ENCODE peak calls at places on chromosomes 4 and X, in five cellular contexts. One of them, this sample, is unnamed. For H3K4me1, the result is how much of the 10 kb centered on the place peaks cover.

GRCh38 chrX:44264936-44265335 is 78.5 kb downstream of the EFHC2 start:
- DNase-seq in spleen: no peak
- DNase-seq in SK-N-SH: no peak
- DNase-seq in GM23338: no peak
- DNase-seq in HepG2: no peak
- DNase-seq in this sample: no peak

GRCh38 chr4:22129454-22130075 is 181.0 kb upstream of the KCNIP4 start:
- DNase-seq in spleen: no peak
- DNase-seq in SK-N-SH: peak
- DNase-seq in GM23338: peak
- DNase-seq in HepG2: peak
- DNase-seq in this sample: no peak

GRCh38 chrX:133971586-133971985 is 13.8 kb downstream of the GPC3 start:
- DNase-seq in spleen: no peak
- DNase-seq in SK-N-SH: no peak
- DNase-seq in GM23338: no peak
- DNase-seq in HepG2: no peak
- DNase-seq in this sample: no peak

GRCh38 chr4:25951390-25951952 is 37.5 kb downstream of the SMIM20 start:
- DNase-seq in spleen: no peak
- DNase-seq in SK-N-SH: no peak
- DNase-seq in GM23338: no peak
- DNase-seq in HepG2: no peak
- DNase-seq in this sample: no peak

GRCh38 chr4:126004936-126005335 is 690.2 kb downstream of the FAT4 start:
- DNase-seq in spleen: no peak
- DNase-seq in SK-N-SH: no peak
- DNase-seq in GM23338: no peak
- DNase-seq in HepG2: no peak
- DNase-seq in this sample: no peak

GRCh38 chrX:102858826-102859627 is 78.0 kb upstream of the RAB40AL start:
- DNase-seq in spleen: no peak
- DNase-seq in SK-N-SH: no peak
- DNase-seq in GM23338: peak
- DNase-seq in HepG2: no peak
- DNase-seq in this sample: no peak

GRCh38 chr4:173243321-173243720 is 74.7 kb downstream of the GALNT7 start:
- DNase-seq in spleen: no peak
- DNase-seq in SK-N-SH: no peak
- DNase-seq in GM23338: no peak
- DNase-seq in HepG2: no peak
- DNase-seq in this sample: no peak

GRCh38 chrX:134631404-134632346 is 26.6 kb downstream of the PLAC1 start:
- DNase-seq in spleen: no peak
- DNase-seq in SK-N-SH: no peak
- DNase-seq in GM23338: no peak
- DNase-seq in HepG2: no peak
- DNase-seq in this sample: peak

GRCh38 chrX:23786268-23786815 is 3.4 kb downstream of the SAT1 start:
- DNase-seq in spleen: no peak
- DNase-seq in SK-N-SH: no peak
- DNase-seq in GM23338: no peak
- DNase-seq in HepG2: no peak
- DNase-seq in this sample: no peak

GRCh38 chr4:139525414-139525813 is 30.6 kb downstream of the SETD7 start:
- DNase-seq in spleen: no peak
- DNase-seq in SK-N-SH: no peak
- DNase-seq in GM23338: no peak
- DNase-seq in HepG2: no peak
- DNase-seq in this sample: no peak

GRCh38 chr4:72076562-72076961 is 44.8 kb downstream of the NPFFR2 start:
- DNase-seq in spleen: no peak
- DNase-seq in SK-N-SH: no peak
- DNase-seq in GM23338: no peak
- DNase-seq in HepG2: no peak
- DNase-seq in this sample: no peak

GRCh38 chr4:14404730-14405129 is 597.6 kb upstream of the CPEB2 start:
- DNase-seq in spleen: no peak
- DNase-seq in SK-N-SH: no peak
- DNase-seq in GM23338: no peak
- DNase-seq in HepG2: no peak
- DNase-seq in this sample: no peak

GRCh38 chr4:36056128-36056527 is 188.2 kb downstream of the ARAP2 start:
- DNase-seq in spleen: no peak
- DNase-seq in SK-N-SH: no peak
- DNase-seq in GM23338: no peak
- DNase-seq in HepG2: no peak
- DNase-seq in this sample: no peak

GRCh38 chrX:132452911-132453550 is 35.8 kb downstream of the MBNL3 start:
- DNase-seq in spleen: no peak
- DNase-seq in SK-N-SH: no peak
- DNase-seq in GM23338: no peak
- DNase-seq in HepG2: no peak
- DNase-seq in this sample: no peak

GRCh38 chr4:6405417-6405747 is 67.0 kb downstream of the PPP2R2C start:
- DNase-seq in spleen: no peak
- DNase-seq in SK-N-SH: peak
- DNase-seq in GM23338: no peak
- DNase-seq in HepG2: no peak
- DNase-seq in this sample: no peak

GRCh38 chr4:128615197-128615596 is 194.3 kb upstream of the JADE1 start:
- DNase-seq in spleen: no peak
- DNase-seq in SK-N-SH: no peak
- DNase-seq in GM23338: no peak
- DNase-seq in HepG2: no peak
- DNase-seq in this sample: no peak

GRCh38 chrX:86047174-86047991 is at the start of gene CHM:
- DNase-seq in spleen: peak
- DNase-seq in SK-N-SH: peak
- DNase-seq in GM23338: peak
- DNase-seq in HepG2: peak
- DNase-seq in this sample: no peak

GRCh38 chrX:129522184-129523059 is 868 bp downstream of the SMARCA1 start:
- DNase-seq in spleen: no peak
- DNase-seq in SK-N-SH: peak
- DNase-seq in GM23338: peak
- DNase-seq in HepG2: peak
- DNase-seq in this sample: no peak

DNA sequence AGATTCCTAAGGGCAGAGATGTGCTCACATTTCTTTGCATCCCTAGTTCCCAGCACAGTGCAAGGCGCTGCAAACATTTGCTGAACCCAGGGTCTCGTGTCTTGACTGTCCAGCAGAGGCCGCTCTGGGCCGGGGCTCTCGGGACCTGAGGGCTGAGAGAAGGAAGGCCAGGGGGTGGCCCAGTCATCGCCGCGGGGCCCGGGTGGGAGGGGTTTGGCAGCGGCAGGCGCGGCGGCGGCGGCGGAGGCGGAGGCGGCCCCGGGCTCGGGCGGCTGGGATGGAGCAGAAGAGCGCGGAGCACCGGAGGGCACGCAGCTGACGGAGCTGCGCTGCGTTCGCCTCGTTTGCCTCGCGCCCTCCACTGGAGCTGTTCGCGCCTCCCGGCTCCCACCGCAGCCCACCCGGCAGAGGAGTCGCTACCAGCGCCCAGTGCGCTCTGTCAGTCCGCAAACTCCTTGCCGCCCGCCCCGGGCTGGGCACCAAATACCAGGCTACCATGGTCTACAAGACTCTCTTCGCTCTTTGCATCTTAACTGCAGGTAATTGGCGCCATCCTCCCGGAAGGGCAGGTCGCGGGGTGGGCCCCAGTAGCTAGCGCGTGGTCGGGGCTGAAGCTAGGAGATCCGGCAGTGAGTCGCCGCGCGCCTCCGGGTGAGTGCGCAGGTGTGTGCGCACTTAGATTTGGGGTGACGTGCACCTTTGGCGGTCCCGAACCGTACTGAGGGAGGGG is at the start of gene PARM1:
- DNase-seq in spleen: peak
- DNase-seq in SK-N-SH: peak
- DNase-seq in GM23338: peak
- DNase-seq in HepG2: peak
- DNase-seq in this sample: peak
- TF ChIP-seq POLR2AphosphoS5 in spleen: peak
- TF ChIP-seq POLR2AphosphoS5 in SK-N-SH: no peak
- TF ChIP-seq POLR2AphosphoS5 in GM23338: peak
- TF ChIP-seq POLR2AphosphoS5 in HepG2: no peak
- TF ChIP-seq POLR2AphosphoS5 in this sample: peak

DNA sequence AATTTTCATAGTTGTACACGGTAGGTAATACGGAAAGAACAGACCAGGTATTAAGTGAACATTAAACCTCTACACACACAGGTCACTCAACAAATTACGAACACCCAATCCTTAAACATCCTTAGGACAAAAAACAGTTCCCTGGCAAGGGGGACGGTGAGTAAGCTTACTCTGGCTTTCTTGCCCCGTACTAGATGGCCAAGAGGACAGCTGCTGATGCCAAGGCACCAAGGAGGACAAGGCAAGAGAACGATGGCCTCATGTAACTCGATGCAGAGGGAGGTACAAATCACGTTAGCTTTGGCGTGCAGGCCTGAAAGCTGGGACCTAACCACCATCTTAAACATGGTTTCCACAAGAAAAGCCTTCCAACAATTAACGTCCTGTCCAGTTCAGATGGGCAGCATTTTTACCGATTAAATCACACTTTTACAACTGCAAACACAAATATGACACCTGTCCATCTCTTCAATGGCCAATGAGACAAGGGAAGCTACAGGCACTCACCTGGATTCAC is 23.7 kb downstream of the FAT1 start:
- DNase-seq in spleen: no peak
- DNase-seq in SK-N-SH: no peak
- DNase-seq in GM23338: no peak
- DNase-seq in HepG2: no peak
- DNase-seq in this sample: no peak
- H3K4me1 ChIP-seq in spleen: under half
- H3K4me1 ChIP-seq in SK-N-SH: under half
- H3K4me1 ChIP-seq in GM23338: under half
- H3K4me1 ChIP-seq in HepG2: half or more
- H3K4me1 ChIP-seq in this sample: under half

GRCh38 chr4:184534511-184535391 is 60.4 kb upstream of the IRF2 start:
- DNase-seq in spleen: no peak
- DNase-seq in SK-N-SH: no peak
- DNase-seq in GM23338: peak
- DNase-seq in HepG2: peak
- DNase-seq in this sample: no peak
- TF ChIP-seq POLR2AphosphoS5 in spleen: no peak
- TF ChIP-seq POLR2AphosphoS5 in SK-N-SH: no peak
- TF ChIP-seq POLR2AphosphoS5 in GM23338: no peak
- TF ChIP-seq POLR2AphosphoS5 in HepG2: no peak
- TF ChIP-seq POLR2AphosphoS5 in this sample: no peak

GRCh38 chr4:23779839-23780238 is 110.0 kb downstream of the PPARGC1A start:
- DNase-seq in spleen: no peak
- DNase-seq in SK-N-SH: peak
- DNase-seq in GM23338: no peak
- DNase-seq in HepG2: no peak
- DNase-seq in this sample: no peak
- H3K4me1 ChIP-seq in spleen: under half
- H3K4me1 ChIP-seq in SK-N-SH: under half
- H3K4me1 ChIP-seq in GM23338: under half
- H3K4me1 ChIP-seq in HepG2: under half
- H3K4me1 ChIP-seq in this sample: under half

GRCh38 chr4:74379912-74380311 is 15.0 kb downstream of the EREG start:
- DNase-seq in spleen: no peak
- DNase-seq in SK-N-SH: no peak
- DNase-seq in GM23338: no peak
- DNase-seq in HepG2: no peak
- DNase-seq in this sample: no peak
- TF ChIP-seq POLR2AphosphoS5 in spleen: no peak
- TF ChIP-seq POLR2AphosphoS5 in SK-N-SH: no peak
- TF ChIP-seq POLR2AphosphoS5 in GM23338: no peak
- TF ChIP-seq POLR2AphosphoS5 in HepG2: no peak
- TF ChIP-seq POLR2AphosphoS5 in this sample: no peak

GRCh38 chr4:73701116-73701515 is 39.3 kb upstream of the CXCL8 start:
- DNase-seq in spleen: no peak
- DNase-seq in SK-N-SH: no peak
- DNase-seq in GM23338: no peak
- DNase-seq in HepG2: no peak
- DNase-seq in this sample: no peak

GRCh38 chr4:73702796-73703287 is 37.5 kb upstream of the CXCL8 start:
- DNase-seq in spleen: no peak
- DNase-seq in SK-N-SH: no peak
- DNase-seq in GM23338: no peak
- DNase-seq in HepG2: no peak
- DNase-seq in this sample: no peak

GRCh38 chr4:73705056-73705432 is 35.3 kb upstream of the CXCL8 start:
- DNase-seq in spleen: no peak
- DNase-seq in SK-N-SH: no peak
- DNase-seq in GM23338: peak
- DNase-seq in HepG2: no peak
- DNase-seq in this sample: no peak

GRCh38 chr4:73704314-73705055 is 35.9 kb upstream of the CXCL8 start:
- DNase-seq in spleen: no peak
- DNase-seq in SK-N-SH: no peak
- DNase-seq in GM23338: peak
- DNase-seq in HepG2: peak
- DNase-seq in this sample: peak

GRCh38 chr4:73703320-73703719 is 37.0 kb upstream of the CXCL8 start:
- DNase-seq in spleen: no peak
- DNase-seq in SK-N-SH: no peak
- DNase-seq in GM23338: no peak
- DNase-seq in HepG2: no peak
- DNase-seq in this sample: no peak
- H3K4me1 ChIP-seq in spleen: under half
- H3K4me1 ChIP-seq in SK-N-SH: under half
- H3K4me1 ChIP-seq in GM23338: under half
- H3K4me1 ChIP-seq in HepG2: under half
- H3K4me1 ChIP-seq in this sample: under half